ENCODE peak calls at places on chromosomes 2 and 18, in six cellular contexts. C is neural crest cell, J is NCI-H524, P is NCI-H460, Y is NB4, F is HFF-Myc. S is an unnamed sample.

GRCh38 chr2:26399781-26400376 is 1.8 kb upstream of the DRC1 start:
- DNase-seq in F (no peak), J (no peak), C (no peak), P (no peak), Y (peak; percentile 86), S (no peak)

GRCh38 chr2:176390276-176390675 is 121.0 kb downstream of the MTX2 start:
- DNase-seq in J (no peak), Y (no peak), P (no peak), F (no peak), C (no peak), S (no peak)

GRCh38 chr18:37299471-37300304 is 265.9 kb downstream of the CELF4 start:
- DNase-seq in Y (peak; percentile 51), P (peak; percentile 60), J (no peak), C (no peak), F (peak; percentile 99), S (peak; percentile 90)

GRCh38 chr18:75779910-75780309 is 352.4 kb upstream of the SMIM21 start:
- DNase-seq in P (no peak), F (no peak), C (no peak), Y (no peak), J (no peak), S (no peak)

GRCh38 chr2:11839916-11840315 is 93.5 kb downstream of the LPIN1 start:
- DNase-seq in C (no peak), J (no peak), F (no peak), Y (no peak), P (no peak), S (no peak)

GRCh38 chr2:79373359-79374115 is 139.3 kb upstream of the CTNNA2 start:
- DNase-seq in Y (no peak), C (no peak), P (no peak), F (no peak), J (no peak), S (no peak)

GRCh38 chr18:22399949-22400348 is 17.8 kb downstream of the CTAGE1 start:
- DNase-seq in Y (no peak), F (no peak), P (no peak), J (no peak), C (no peak), S (no peak)

GRCh38 chr2:70696142-70696541 is 71.9 kb downstream of the ADD2 start:
- DNase-seq in Y (no peak), C (no peak), F (no peak), P (no peak), J (no peak), S (no peak)

GRCh38 chr2:159275111-159275510 is 11.4 kb downstream of the WDSUB1 start:
- DNase-seq in J (no peak), P (no peak), C (no peak), F (no peak), Y (no peak), S (no peak)

GRCh38 chr2:241773511-241774418 is 2.9 kb upstream of the GAL3ST2 start:
- DNase-seq in F (no peak), J (no peak), C (no peak), P (no peak), Y (no peak), S (no peak)

GRCh38 chr2:75570948-75571729 is 10.4 kb upstream of the EVA1A start:
- DNase-seq in F (no peak), J (no peak), Y (no peak), C (no peak), P (no peak), S (no peak)

GRCh38 chr2:234910186-234910679 is 41.6 kb upstream of the SH3BP4 start:
- DNase-seq in F (no peak), J (no peak), P (no peak), C (no peak), Y (no peak), S (no peak)

GRCh38 chr2:76008001-76008702 is 297.4 kb upstream of the GCFC2 start:
- DNase-seq in C (no peak), Y (no peak), F (no peak), P (no peak), J (peak; percentile 50), S (no peak)

GRCh38 chr18:44938396-44939036 is 257.8 kb downstream of the SETBP1 start:
- DNase-seq in C (no peak), J (peak; percentile 62), Y (no peak), P (no peak), F (no peak), S (no peak)

GRCh38 chr2:169734172-169734847 is 678 bp downstream of the KLHL23 start:
- DNase-seq in P (no peak), Y (peak; percentile 74), C (peak; percentile 50), F (no peak), J (no peak), S (no peak)

GRCh38 chr2:2326053-2326452 is 5.0 kb downstream of the MYT1L start:
- DNase-seq in P (no peak), F (no peak), C (no peak), Y (no peak), J (peak; percentile 23), S (no peak)

GRCh38 chr2:263022-263738 is 652 bp downstream of the SH3YL1 start:
- DNase-seq in J (no peak), Y (no peak), P (no peak), C (no peak), F (no peak), S (no peak)

GRCh38 chr2:132676999-132677398 is 7.0 kb upstream of the LYPD1 start:
- DNase-seq in Y (no peak), J (no peak), C (no peak), P (no peak), F (no peak), S (no peak)

GRCh38 chr2:225052703-225053102 is 10.4 kb upstream of the DOCK10 start:
- DNase-seq in P (no peak), Y (peak; percentile 17), C (no peak), J (no peak), F (no peak), S (peak; percentile 29)

GRCh38 chr18:74499633-74500032 is 3.5 kb downstream of the CNDP2 start:
- DNase-seq in P (no peak), F (no peak), Y (peak; percentile 80), C (no peak), J (no peak), S (no peak)

GRCh38 chr2:177449159-177449558 is 56.6 kb downstream of the AGPS start:
- DNase-seq in Y (no peak), P (no peak), F (no peak), C (no peak), J (no peak), S (no peak)

GRCh38 chr18:9082763-9083510 is 19.6 kb upstream of the NDUFV2 start:
- DNase-seq in P (no peak), F (no peak), Y (no peak), C (no peak), J (no peak), S (no peak)

GRCh38 chr2:21415234-21415633 is 291.5 kb downstream of the TDRD15 start:
- DNase-seq in C (no peak), P (no peak), Y (peak; percentile 25), F (no peak), J (no peak), S (no peak)

GRCh38 chr2:11644293-11644692 is 25.7 kb downstream of the NTSR2 start:
- DNase-seq in Y (no peak), C (no peak), P (no peak), J (no peak), F (no peak), S (no peak)

GRCh38 chr18:13043066-13043465 is 51.9 kb downstream of the CEP192 start:
- DNase-seq in F (no peak), Y (no peak), P (no peak), C (no peak), J (no peak), S (no peak)

GRCh38 chr2:233476651-233477547 is 89.7 kb downstream of the USP40 start:
- DNase-seq in C (no peak), Y (no peak), F (no peak), J (no peak), P (no peak), S (no peak)

GRCh38 chr18:55321268-55322175 is 266.5 kb downstream of the TCF4 start:
- DNase-seq in C (peak; percentile 81), P (peak; percentile 39), F (peak; percentile 83), J (peak; percentile 83), Y (peak; percentile 31), S (peak; percentile 82)

GRCh38 chr18:48274301-48274700 is 134.9 kb downstream of the ZBTB7C start:
- DNase-seq in F (no peak), P (no peak), C (no peak), Y (no peak), J (no peak), S (no peak)

S was measured in foreskin melanocyte.